ENCODE peak calls at places on chromosomes 2 and 18, in six cellular contexts. Q is NB4, X is astrocyte of the spinal cord, G is WERI-Rb-1, K is upper lobe of left lung, J is choroid plexus epithelial cell. B is an unnamed sample.

GRCh38 chr18:32093523-32093922 is 1.8 kb downstream of the RNF138 start:
- DNase-seq in Q (peak; percentile 38), X (no peak), G (no peak), K (no peak), J (no peak), B (no peak)

GRCh38 chr2:24203029-24203786 is 28.4 kb downstream of the FAM228A start:
- DNase-seq in Q (no peak), X (no peak), G (no peak), K (no peak), J (peak; percentile 6), B (no peak)

GRCh38 chr2:85756822-85757435 is 3.1 kb downstream of the ATOH8 start:
- DNase-seq in Q (no peak), X (no peak), G (no peak), K (peak; percentile 69), J (no peak), B (no peak)

GRCh38 chr2:73174244-73174643 is 28.1 kb upstream of the NOTO start:
- DNase-seq in Q (no peak), X (no peak), G (no peak), K (no peak), J (no peak), B (no peak)

GRCh38 chr18:48735070-48735676 is 196.3 kb downstream of the CTIF start:
- DNase-seq in Q (no peak), X (peak; percentile 25), G (no peak), K (no peak), J (no peak), B (no peak)

GRCh38 chr2:143926731-143927130 is 593.2 kb downstream of the ZEB2 start:
- DNase-seq in Q (no peak), X (no peak), G (no peak), K (no peak), J (no peak), B (no peak)

GRCh38 chr18:64083906-64084305 is 65.0 kb downstream of the LINC00305 start:
- DNase-seq in Q (no peak), X (no peak), G (no peak), K (no peak), J (no peak), B (no peak)

GRCh38 chr2:172398444-172398843 is 28.9 kb upstream of the ITGA6 start:
- DNase-seq in Q (no peak), X (no peak), G (no peak), K (no peak), J (peak; percentile 12), B (no peak)

GRCh38 chr18:23825978-23826405 is 136.7 kb downstream of the LAMA3 start:
- DNase-seq in Q (no peak), X (peak; percentile 90), G (no peak), K (peak; percentile 55), J (peak; percentile 86), B (no peak)

GRCh38 chr2:50769416-50769815 is 262.5 kb downstream of the NRXN1 start:
- DNase-seq in Q (no peak), X (no peak), G (peak; percentile 55), K (no peak), J (no peak), B (no peak)

GRCh38 chr18:73662440-73662839 is 485.2 kb downstream of the FBXO15 start:
- DNase-seq in Q (no peak), X (no peak), G (peak; percentile 28), K (no peak), J (no peak), B (no peak)

GRCh38 chr18:63980896-63981454 is 11.1 kb downstream of the SERPINB8 start:
- DNase-seq in Q (peak; percentile 78), X (no peak), G (no peak), K (no peak), J (no peak), B (no peak)

GRCh38 chr2:217216316-217216715 is 356.5 kb upstream of the TNP1 start:
- DNase-seq in Q (no peak), X (no peak), G (no peak), K (no peak), J (no peak), B (no peak)

GRCh38 chr2:70820499-70820898 is at the start of gene CLEC4F:
- DNase-seq in Q (no peak), X (no peak), G (no peak), K (no peak), J (no peak), B (no peak)

GRCh38 chr2:11169333-11169732 is 14.1 kb downstream of the SLC66A3 start:
- DNase-seq in Q (no peak), X (no peak), G (no peak), K (no peak), J (peak; percentile 13), B (no peak)

GRCh38 chr18:3498705-3499451 is 48.9 kb downstream of the TGIF1 start:
- DNase-seq in Q (peak; percentile 67), X (peak; percentile 43), G (peak; percentile 51), K (no peak), J (peak; percentile 44), B (peak; percentile 45)

GRCh38 chr2:85607268-85608215 is 4.3 kb downstream of the C2orf68 start:
- DNase-seq in Q (no peak), X (no peak), G (no peak), K (peak; percentile 85), J (no peak), B (no peak)

GRCh38 chr18:36321636-36322407 is 24.3 kb downstream of the FHOD3 start:
- DNase-seq in Q (no peak), X (peak; percentile 55), G (no peak), K (no peak), J (no peak), B (no peak)

GRCh38 chr2:8538951-8539621 is 142.8 kb upstream of the ID2 start:
- DNase-seq in Q (no peak), X (no peak), G (no peak), K (no peak), J (no peak), B (no peak)

GRCh38 chr2:201260302-201260800 is at the start of gene CASP8:
- DNase-seq in Q (peak; percentile 95), X (no peak), G (no peak), K (peak; percentile 78), J (peak; percentile 69), B (no peak)

GRCh38 chr2:71190959-71191943 is 35.7 kb downstream of the PAIP2B start:
- DNase-seq in Q (peak; percentile 52), X (peak; percentile 1), G (peak; percentile 18), K (no peak), J (peak; percentile 53), B (no peak)

GRCh38 chr2:148259674-148260073 is 238.8 kb downstream of the MBD5 start:
- DNase-seq in Q (peak; percentile 39), X (peak; percentile 14), G (no peak), K (no peak), J (peak; percentile 23), B (no peak)

GRCh38 chr2:187390891-187391290 is 57.2 kb downstream of the CALCRL start:
- DNase-seq in Q (no peak), X (peak; percentile 86), G (no peak), K (no peak), J (peak; percentile 92), B (no peak)

GRCh38 chr2:188291142-188291616 is 495 bp upstream of the GULP1 start:
- DNase-seq in Q (no peak), X (peak; percentile 50), G (no peak), K (peak; percentile 47), J (peak; percentile 39), B (no peak)

GRCh38 chr18:36592282-36592681 is 236.5 kb downstream of the TPGS2 start:
- DNase-seq in Q (no peak), X (no peak), G (no peak), K (no peak), J (no peak), B (no peak)

GRCh38 chr2:193187816-193188215 is 993.1 kb upstream of the TMEFF2 start:
- DNase-seq in Q (no peak), X (no peak), G (no peak), K (no peak), J (no peak), B (no peak)

GRCh38 chr2:214489181-214489580 is 78.3 kb downstream of the VWC2L start:
- DNase-seq in Q (no peak), X (no peak), G (no peak), K (no peak), J (no peak), B (no peak)
- TF ChIP-seq CTCF in Q (no peak), X (no peak), G (no peak), K (no peak), J (no peak), B (no peak)

GRCh38 chr18:47075098-47075883 is 39.9 kb upstream of the ELOA2 start:
- DNase-seq in Q (no peak), X (peak; percentile 8), G (no peak), K (no peak), J (peak; percentile 16), B (no peak)

GRCh38 chr18:47080872-47081271 is 45.5 kb upstream of the ELOA2 start:
- DNase-seq in Q (no peak), X (no peak), G (no peak), K (no peak), J (no peak), B (no peak)

DNA sequence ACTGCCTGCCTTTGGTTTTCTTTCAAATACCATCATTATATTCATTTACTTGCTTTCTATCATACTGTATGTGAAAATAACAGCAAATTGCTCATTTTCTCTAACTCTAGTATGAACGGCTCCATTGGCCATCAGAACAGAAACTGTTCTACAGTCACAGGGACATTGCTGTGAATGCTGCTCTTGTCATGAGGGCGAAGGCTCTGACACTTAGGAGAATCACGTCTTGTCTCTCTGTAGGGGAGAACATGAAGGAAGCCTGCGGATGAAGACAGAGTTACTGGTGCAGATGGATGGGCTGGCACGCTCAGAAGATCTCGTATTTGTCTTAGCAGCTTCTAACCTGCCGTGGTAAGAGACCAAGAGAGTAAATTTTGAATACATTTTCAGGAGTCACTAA is 41.7 kb upstream of the ELOA2 start:
- DNase-seq in Q (no peak), X (no peak), G (no peak), K (no peak), J (no peak), B (no peak)
- TF ChIP-seq CTCF in Q (no peak), X (no peak), G (no peak), K (no peak), J (no peak), B (no peak)

DNA sequence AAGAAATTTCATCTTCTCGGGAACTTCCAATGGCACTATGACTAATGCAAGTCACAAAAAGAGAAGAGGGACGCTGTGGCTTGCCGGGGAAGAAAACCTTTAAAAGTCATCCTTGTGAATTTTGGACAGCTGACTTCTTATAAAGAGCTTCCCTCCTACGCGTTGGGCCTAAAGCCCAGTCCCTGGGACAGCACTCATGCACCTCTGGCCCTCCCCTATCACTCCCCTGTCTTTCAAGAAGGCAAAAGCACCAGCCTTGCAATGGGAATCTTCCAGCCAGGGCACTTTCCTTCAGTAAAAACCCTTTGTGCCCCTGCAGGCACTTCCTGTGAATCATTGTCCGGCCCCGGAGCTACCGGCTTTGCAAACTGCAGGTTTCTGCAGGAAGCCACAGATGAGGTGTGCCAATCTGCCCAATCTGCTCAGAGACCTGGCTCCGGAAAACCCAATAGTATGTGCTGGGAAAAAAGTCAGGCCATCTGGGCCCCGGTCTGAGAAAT is 7.1 kb downstream of the MREG start:
- DNase-seq in Q (peak; percentile 89), X (no peak), G (no peak), K (peak; percentile 58), J (no peak), B (no peak)
- TF ChIP-seq CTCF in Q (no peak), X (no peak), G (no peak), K (no peak), J (no peak), B (no peak)

DNA sequence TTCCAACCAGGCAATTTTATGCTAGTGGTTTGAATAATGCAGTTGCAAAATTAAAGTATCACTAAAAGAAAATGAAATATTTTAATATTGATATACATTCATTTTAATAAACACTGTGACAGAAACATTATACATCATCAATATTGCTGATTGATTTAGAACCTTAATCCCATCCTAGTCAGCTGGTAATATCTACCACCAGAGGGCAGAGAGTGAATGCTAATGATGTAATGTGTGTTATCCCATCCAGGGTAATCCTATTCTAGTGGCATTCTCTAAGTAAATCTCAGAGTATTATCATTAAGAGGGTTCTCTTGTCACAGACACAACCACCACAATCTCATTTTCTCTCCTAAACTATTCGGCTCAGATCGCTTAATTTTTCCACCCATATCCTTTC is 477.4 kb downstream of the CPS1 start:
- DNase-seq in Q (peak; percentile 11), X (no peak), G (peak; percentile 22), K (no peak), J (peak; percentile 42), B (no peak)
- TF ChIP-seq CTCF in Q (peak; percentile 28), X (peak; percentile 50), G (peak; percentile 20), K (no peak), J (peak; percentile 59), B (no peak)

B was measured in mesothelial cell of epicardium.